ENCODE peak calls at places on chromosomes 1 and 21, in four cellular contexts. L is dorsolateral prefrontal cortex, S is bronchial epithelial cell, W is breast epithelium. I is an unnamed sample. For H3K27me3, the result is how much of the 10 kb centered on the place peaks cover.

GRCh38 chr1:220483700-220484099 is 44.2 kb upstream of the MARK1 start:
- DNase-seq in L (no peak), S (no peak), W (no peak), I (no peak)

GRCh38 chr21:43818685-43819084 is 29.3 kb downstream of the RRP1 start:
- DNase-seq in L (no peak), S (no peak), W (no peak), I (no peak)

GRCh38 chr1:198880397-198880796 is 241.6 kb downstream of the PTPRC start:
- DNase-seq in L (no peak), S (no peak), W (no peak), I (no peak)

GRCh38 chr1:52906135-52906603 is 15.4 kb downstream of the ECHDC2 start:
- DNase-seq in L (no peak), S (no peak), W (no peak), I (no peak)

GRCh38 chr1:227776277-227776676 is 39.2 kb upstream of the PRSS38 start:
- DNase-seq in L (no peak), S (peak), W (no peak), I (no peak)

GRCh38 chr1:171245458-171246064 is 2.7 kb upstream of the FMO1 start:
- DNase-seq in L (no peak), S (peak), W (no peak), I (no peak)

GRCh38 chr1:36349241-36349671 is 25.8 kb upstream of the EVA1B start:
- DNase-seq in L (no peak), S (peak), W (no peak), I (no peak)

GRCh38 chr21:43733529-43734071 is 14.7 kb downstream of the PDXK start:
- DNase-seq in L (no peak), S (peak), W (no peak), I (peak)

GRCh38 chr1:69451196-69451595 is 116.5 kb upstream of the LRRC7 start:
- DNase-seq in L (no peak), S (no peak), W (no peak), I (no peak)

GRCh38 chr1:60427701-60428100 is 354.1 kb upstream of the C1orf87 start:
- DNase-seq in L (no peak), S (no peak), W (no peak), I (no peak)

DNA sequence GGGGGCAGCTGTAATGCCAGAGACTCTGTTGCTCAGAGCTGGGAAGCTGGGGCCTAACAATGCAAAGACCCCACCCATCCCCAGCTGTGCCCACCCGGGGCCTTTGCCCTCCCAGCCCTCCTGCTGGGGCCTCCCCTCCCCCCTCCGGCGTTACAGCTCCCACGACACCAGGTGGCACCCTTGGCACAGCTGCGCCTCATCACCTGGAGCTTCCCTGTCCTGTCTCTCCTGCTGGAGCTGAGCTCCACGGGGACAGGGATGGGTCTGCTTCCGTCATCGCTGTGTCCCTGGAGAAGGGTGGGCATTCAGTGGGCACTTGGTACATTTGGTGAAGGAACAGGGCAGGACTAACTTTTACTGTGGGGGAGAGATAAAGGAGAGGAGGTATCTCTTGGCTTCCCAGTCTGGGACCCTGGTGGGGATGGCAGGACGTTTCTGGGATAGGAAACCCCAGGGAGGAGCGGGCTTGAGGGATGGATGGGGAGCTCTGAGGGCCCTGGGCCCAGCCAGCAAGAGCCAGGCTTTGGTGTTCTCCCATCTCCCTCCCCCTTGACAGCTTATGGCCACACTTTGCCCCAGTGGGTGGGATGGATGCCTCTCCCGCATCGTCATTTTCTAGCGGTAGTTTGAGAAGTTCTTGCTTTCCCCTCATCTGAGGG is 453.2 kb downstream of the PTPRU start:
- DNase-seq in L (no peak), S (no peak), W (no peak), I (no peak)
- TF ChIP-seq CTCF in L (no peak), S (peak), W (no peak), I (no peak)

GRCh38 chr1:10948463-10948775 is 64.0 kb upstream of the TARDBP start:
- DNase-seq in L (no peak), S (no peak), W (no peak), I (no peak)

GRCh38 chr1:10943991-10944730 is 68.3 kb upstream of the TARDBP start:
- DNase-seq in L (no peak), S (no peak), W (no peak), I (no peak)

GRCh38 chr1:10945988-10946387 is 66.5 kb upstream of the TARDBP start:
- DNase-seq in L (no peak), S (no peak), W (no peak), I (no peak)

GRCh38 chr1:10947691-10948462 is 64.6 kb upstream of the TARDBP start:
- DNase-seq in L (no peak), S (no peak), W (no peak), I (no peak)

GRCh38 chr1:10947181-10947580 is 65.3 kb upstream of the TARDBP start:
- DNase-seq in L (no peak), S (no peak), W (no peak), I (no peak)
- H3K27me3 ChIP-seq in L (under half), S (under half), W (under half), I (under half)

GRCh38 chr1:18599704-18600103 is 30.9 kb upstream of the PAX7 start:
- DNase-seq in L (no peak), S (no peak), W (no peak), I (no peak)
- TF ChIP-seq CTCF in L (no peak), S (no peak), W (no peak), I (no peak)

GRCh38 chr1:107145637-107146036 is 4.8 kb downstream of the NTNG1 start:
- DNase-seq in L (no peak), S (peak), W (no peak), I (no peak)
- H3K27me3 ChIP-seq in L (under half), S (under half), W (under half), I (half or more)

GRCh38 chr1:150010388-150011115 is at the start of gene OTUD7B:
- DNase-seq in L (peak), S (no peak), W (peak), I (peak)
- TF ChIP-seq CTCF in L (peak), S (peak), W (peak), I (no peak)

GRCh38 chr1:173860065-173860464 is 7.7 kb downstream of the GAS5 start:
- DNase-seq in L (no peak), S (no peak), W (no peak), I (no peak)
- H3K27me3 ChIP-seq in L (under half), S (under half), W (under half), I (under half)

GRCh38 chr1:10534519-10534918 is 59.8 kb downstream of the PEX14 start:
- DNase-seq in L (no peak), S (no peak), W (no peak), I (no peak)
- TF ChIP-seq CTCF in L (no peak), S (no peak), W (no peak), I (no peak)

I was measured in CD4-positive, alpha-beta T cell.